ENCODE peak calls at places on chromosomes 12 and 14, in eight cellular contexts. One of them, this sample, is unnamed. For H3K36me3 and H3K27me3, the result is how much of the 10 kb centered on the place peaks cover.

GRCh38 chr12:125185740-125186470 is 120.7 kb downstream of the AACS start:
- DNase-seq in esophagus squamous epithelium: no peak
- DNase-seq in PC-9: peak
- DNase-seq in osteoblast: peak
- DNase-seq in hepatocyte: peak
- DNase-seq in fibroblast of lung: peak
- DNase-seq in heart left ventricle: peak
- DNase-seq in ascending aorta: no peak
- DNase-seq in this sample: peak

GRCh38 chr14:74922752-74923401 is at the start of gene RPS6KL1:
- DNase-seq in esophagus squamous epithelium: no peak
- DNase-seq in PC-9: peak
- DNase-seq in osteoblast: peak
- DNase-seq in hepatocyte: peak
- DNase-seq in fibroblast of lung: peak
- DNase-seq in heart left ventricle: peak
- DNase-seq in ascending aorta: peak
- DNase-seq in this sample: peak

GRCh38 chr12:2422591-2422990 is 369.8 kb downstream of the CACNA1C start:
- DNase-seq in esophagus squamous epithelium: no peak
- DNase-seq in PC-9: no peak
- DNase-seq in osteoblast: no peak
- DNase-seq in hepatocyte: no peak
- DNase-seq in fibroblast of lung: no peak
- DNase-seq in heart left ventricle: no peak
- DNase-seq in ascending aorta: no peak
- DNase-seq in this sample: no peak

GRCh38 chr14:101961011-101961721 is 3.2 kb upstream of the DYNC1H1 start:
- DNase-seq in esophagus squamous epithelium: no peak
- DNase-seq in PC-9: peak
- DNase-seq in osteoblast: peak
- DNase-seq in hepatocyte: peak
- DNase-seq in fibroblast of lung: peak
- DNase-seq in heart left ventricle: peak
- DNase-seq in ascending aorta: no peak
- DNase-seq in this sample: peak

GRCh38 chr14:96091149-96091693 is 52.1 kb downstream of the C14orf132 start:
- DNase-seq in esophagus squamous epithelium: no peak
- DNase-seq in PC-9: no peak
- DNase-seq in osteoblast: no peak
- DNase-seq in hepatocyte: no peak
- DNase-seq in fibroblast of lung: no peak
- DNase-seq in heart left ventricle: no peak
- DNase-seq in ascending aorta: no peak
- DNase-seq in this sample: no peak

GRCh38 chr12:27965966-27966365 is 6.6 kb downstream of the PTHLH start:
- DNase-seq in esophagus squamous epithelium: no peak
- DNase-seq in PC-9: no peak
- DNase-seq in osteoblast: peak
- DNase-seq in hepatocyte: no peak
- DNase-seq in fibroblast of lung: peak
- DNase-seq in heart left ventricle: no peak
- DNase-seq in ascending aorta: no peak
- DNase-seq in this sample: no peak

GRCh38 chr12:101570022-101570421 is 24.7 kb upstream of the MYBPC1 start:
- DNase-seq in esophagus squamous epithelium: no peak
- DNase-seq in PC-9: no peak
- DNase-seq in osteoblast: peak
- DNase-seq in hepatocyte: peak
- DNase-seq in fibroblast of lung: peak
- DNase-seq in heart left ventricle: no peak
- DNase-seq in ascending aorta: no peak
- DNase-seq in this sample: peak

GRCh38 chr12:10959777-10960176 is 20.7 kb upstream of the TAS2R14 start:
- DNase-seq in esophagus squamous epithelium: no peak
- DNase-seq in PC-9: no peak
- DNase-seq in osteoblast: no peak
- DNase-seq in hepatocyte: no peak
- DNase-seq in fibroblast of lung: no peak
- DNase-seq in heart left ventricle: no peak
- DNase-seq in ascending aorta: no peak
- DNase-seq in this sample: peak

GRCh38 chr12:15520083-15520482 is 197.8 kb downstream of the PTPRO start:
- DNase-seq in esophagus squamous epithelium: no peak
- DNase-seq in PC-9: no peak
- DNase-seq in osteoblast: no peak
- DNase-seq in hepatocyte: no peak
- DNase-seq in fibroblast of lung: no peak
- DNase-seq in heart left ventricle: no peak
- DNase-seq in ascending aorta: no peak
- DNase-seq in this sample: no peak

GRCh38 chr12:123591702-123592481 is 7.5 kb downstream of the TMED2 start:
- DNase-seq in esophagus squamous epithelium: no peak
- DNase-seq in PC-9: no peak
- DNase-seq in osteoblast: peak
- DNase-seq in hepatocyte: peak
- DNase-seq in fibroblast of lung: peak
- DNase-seq in heart left ventricle: no peak
- DNase-seq in ascending aorta: no peak
- DNase-seq in this sample: no peak
- H3K36me3 ChIP-seq in esophagus squamous epithelium: half or more
- H3K36me3 ChIP-seq in PC-9: half or more
- H3K36me3 ChIP-seq in osteoblast: half or more
- H3K36me3 ChIP-seq in hepatocyte: under half
- H3K36me3 ChIP-seq in fibroblast of lung: under half
- H3K36me3 ChIP-seq in heart left ventricle: half or more
- H3K36me3 ChIP-seq in ascending aorta: half or more
- H3K36me3 ChIP-seq in this sample: under half

GRCh38 chr12:51907083-51907863 is at the start of gene ACVRL1:
- DNase-seq in esophagus squamous epithelium: no peak
- DNase-seq in PC-9: no peak
- DNase-seq in osteoblast: peak
- DNase-seq in hepatocyte: no peak
- DNase-seq in fibroblast of lung: no peak
- DNase-seq in heart left ventricle: peak
- DNase-seq in ascending aorta: no peak
- DNase-seq in this sample: peak
- H3K4me3 ChIP-seq in esophagus squamous epithelium: peak
- H3K4me3 ChIP-seq in PC-9: no peak
- H3K4me3 ChIP-seq in osteoblast: peak
- H3K4me3 ChIP-seq in hepatocyte: peak
- H3K4me3 ChIP-seq in fibroblast of lung: peak
- H3K4me3 ChIP-seq in heart left ventricle: peak
- H3K4me3 ChIP-seq in ascending aorta: peak
- H3K4me3 ChIP-seq in this sample: no peak

GRCh38 chr12:22038734-22039133 is 7.3 kb upstream of the CMAS start:
- DNase-seq in esophagus squamous epithelium: no peak
- DNase-seq in PC-9: no peak
- DNase-seq in osteoblast: no peak
- DNase-seq in hepatocyte: no peak
- DNase-seq in fibroblast of lung: no peak
- DNase-seq in heart left ventricle: no peak
- DNase-seq in ascending aorta: no peak
- DNase-seq in this sample: no peak
- H3K27me3 ChIP-seq in esophagus squamous epithelium: under half
- H3K27me3 ChIP-seq in PC-9: under half
- H3K27me3 ChIP-seq in osteoblast: under half
- H3K27me3 ChIP-seq in hepatocyte: under half
- H3K27me3 ChIP-seq in fibroblast of lung: under half
- H3K27me3 ChIP-seq in heart left ventricle: under half
- H3K27me3 ChIP-seq in ascending aorta: under half
- H3K27me3 ChIP-seq in this sample: under half

DNA sequence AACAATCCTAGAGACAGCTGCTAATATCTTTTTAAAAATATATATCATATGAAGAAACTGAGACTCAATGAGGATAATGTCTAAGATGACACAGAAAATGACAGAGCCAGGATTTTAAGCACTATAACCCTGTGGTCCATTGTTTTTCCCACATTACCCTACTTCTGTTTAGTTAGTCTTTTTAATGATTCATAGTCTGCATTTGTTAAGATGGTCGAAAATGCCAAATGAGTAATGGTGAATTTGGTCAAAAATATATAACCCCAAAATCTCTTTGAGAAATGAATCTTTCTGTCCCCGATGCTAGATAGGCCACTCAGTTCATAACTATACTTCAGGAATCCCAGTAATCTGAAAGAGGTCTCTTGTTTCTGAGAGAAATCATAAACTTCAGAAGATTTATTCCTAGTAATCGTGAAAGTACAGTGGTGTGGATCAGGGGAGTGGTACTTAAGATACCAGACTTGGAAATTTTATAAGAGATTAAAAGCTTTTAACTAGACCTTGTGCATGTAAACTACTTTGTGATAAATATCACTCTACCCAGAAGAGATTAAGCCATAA is 10.8 kb downstream of the RTRAF start:
- DNase-seq in esophagus squamous epithelium: no peak
- DNase-seq in PC-9: no peak
- DNase-seq in osteoblast: no peak
- DNase-seq in hepatocyte: no peak
- DNase-seq in fibroblast of lung: peak
- DNase-seq in heart left ventricle: no peak
- DNase-seq in ascending aorta: no peak
- DNase-seq in this sample: no peak
- H3K36me3 ChIP-seq in esophagus squamous epithelium: half or more
- H3K36me3 ChIP-seq in PC-9: half or more
- H3K36me3 ChIP-seq in osteoblast: under half
- H3K36me3 ChIP-seq in hepatocyte: under half
- H3K36me3 ChIP-seq in fibroblast of lung: under half
- H3K36me3 ChIP-seq in heart left ventricle: half or more
- H3K36me3 ChIP-seq in ascending aorta: under half
- H3K36me3 ChIP-seq in this sample: under half

This sample was measured in Caco-2.